ENCODE peak calls at places on chromosomes 5 and 9, in six cellular contexts. One of them, this sample, is unnamed.

GRCh38 chr5:91126448-91126847 is 256.7 kb downstream of the ARRDC3 start:
- DNase-seq in hepatic stellate cell: peak
- DNase-seq in neural crest cell: no peak
- DNase-seq in hepatocyte: peak
- DNase-seq in amygdala: no peak
- DNase-seq in hypothalamus: no peak
- DNase-seq in this sample: no peak

GRCh38 chr9:129989740-129990139 is 53.2 kb downstream of the FNBP1 start:
- DNase-seq in hepatic stellate cell: no peak
- DNase-seq in neural crest cell: no peak
- DNase-seq in hepatocyte: no peak
- DNase-seq in amygdala: no peak
- DNase-seq in hypothalamus: no peak
- DNase-seq in this sample: no peak

GRCh38 chr5:14143843-14144585 is 872 bp downstream of the TRIO start:
- DNase-seq in hepatic stellate cell: no peak
- DNase-seq in neural crest cell: peak
- DNase-seq in hepatocyte: peak
- DNase-seq in amygdala: no peak
- DNase-seq in hypothalamus: peak
- DNase-seq in this sample: peak

GRCh38 chr5:134247411-134247810 is 21.5 kb upstream of the PPP2CA start:
- DNase-seq in hepatic stellate cell: peak
- DNase-seq in neural crest cell: no peak
- DNase-seq in hepatocyte: peak
- DNase-seq in amygdala: no peak
- DNase-seq in hypothalamus: no peak
- DNase-seq in this sample: no peak

GRCh38 chr9:124686918-124687317 is 84.2 kb downstream of the NR6A1 start:
- DNase-seq in hepatic stellate cell: no peak
- DNase-seq in neural crest cell: no peak
- DNase-seq in hepatocyte: no peak
- DNase-seq in amygdala: no peak
- DNase-seq in hypothalamus: no peak
- DNase-seq in this sample: no peak

GRCh38 chr5:72036951-72037350 is 70.3 kb upstream of the MAP1B start:
- DNase-seq in hepatic stellate cell: no peak
- DNase-seq in neural crest cell: no peak
- DNase-seq in hepatocyte: no peak
- DNase-seq in amygdala: no peak
- DNase-seq in hypothalamus: no peak
- DNase-seq in this sample: no peak

GRCh38 chr9:26684029-26684428 is 208.6 kb downstream of the CAAP1 start:
- DNase-seq in hepatic stellate cell: no peak
- DNase-seq in neural crest cell: no peak
- DNase-seq in hepatocyte: no peak
- DNase-seq in amygdala: no peak
- DNase-seq in hypothalamus: no peak
- DNase-seq in this sample: no peak

GRCh38 chr9:17219261-17219660 is 84.4 kb downstream of the CNTLN start:
- DNase-seq in hepatic stellate cell: peak
- DNase-seq in neural crest cell: no peak
- DNase-seq in hepatocyte: no peak
- DNase-seq in amygdala: no peak
- DNase-seq in hypothalamus: no peak
- DNase-seq in this sample: no peak

GRCh38 chr9:101235105-101235866 is 149.5 kb downstream of the BAAT start:
- DNase-seq in hepatic stellate cell: no peak
- DNase-seq in neural crest cell: no peak
- DNase-seq in hepatocyte: peak
- DNase-seq in amygdala: no peak
- DNase-seq in hypothalamus: no peak
- DNase-seq in this sample: no peak

GRCh38 chr9:122226758-122227575 is 1.8 kb downstream of the LHX6 start:
- DNase-seq in hepatic stellate cell: no peak
- DNase-seq in neural crest cell: no peak
- DNase-seq in hepatocyte: no peak
- DNase-seq in amygdala: no peak
- DNase-seq in hypothalamus: no peak
- DNase-seq in this sample: no peak

GRCh38 chr5:142872795-142873194 is 102.6 kb downstream of the ARHGAP26 start:
- DNase-seq in hepatic stellate cell: no peak
- DNase-seq in neural crest cell: no peak
- DNase-seq in hepatocyte: no peak
- DNase-seq in amygdala: no peak
- DNase-seq in hypothalamus: no peak
- DNase-seq in this sample: no peak

GRCh38 chr5:64165160-64165499 is 513 bp upstream of the RNF180 start:
- DNase-seq in hepatic stellate cell: no peak
- DNase-seq in neural crest cell: no peak
- DNase-seq in hepatocyte: no peak
- DNase-seq in amygdala: no peak
- DNase-seq in hypothalamus: no peak
- DNase-seq in this sample: no peak

GRCh38 chr5:98309785-98310566 is 463.5 kb upstream of the RGMB start:
- DNase-seq in hepatic stellate cell: peak
- DNase-seq in neural crest cell: peak
- DNase-seq in hepatocyte: peak
- DNase-seq in amygdala: no peak
- DNase-seq in hypothalamus: no peak
- DNase-seq in this sample: no peak

GRCh38 chr5:36635721-36636390 is 29.4 kb downstream of the SLC1A3 start:
- DNase-seq in hepatic stellate cell: no peak
- DNase-seq in neural crest cell: no peak
- DNase-seq in hepatocyte: no peak
- DNase-seq in amygdala: no peak
- DNase-seq in hypothalamus: no peak
- DNase-seq in this sample: no peak

GRCh38 chr5:55343609-55344008 is 35.8 kb downstream of the MTREX start:
- DNase-seq in hepatic stellate cell: no peak
- DNase-seq in neural crest cell: no peak
- DNase-seq in hepatocyte: no peak
- DNase-seq in amygdala: no peak
- DNase-seq in hypothalamus: no peak
- DNase-seq in this sample: no peak

GRCh38 chr5:180519098-180519497 is 24.9 kb downstream of the CNOT6 start:
- DNase-seq in hepatic stellate cell: no peak
- DNase-seq in neural crest cell: no peak
- DNase-seq in hepatocyte: no peak
- DNase-seq in amygdala: no peak
- DNase-seq in hypothalamus: no peak
- DNase-seq in this sample: no peak

GRCh38 chr5:94245608-94246007 is 372.8 kb downstream of the KIAA0825 start:
- DNase-seq in hepatic stellate cell: no peak
- DNase-seq in neural crest cell: no peak
- DNase-seq in hepatocyte: no peak
- DNase-seq in amygdala: no peak
- DNase-seq in hypothalamus: no peak
- DNase-seq in this sample: no peak

GRCh38 chr9:106880081-106880480 is 17.1 kb downstream of the ZNF462 start:
- DNase-seq in hepatic stellate cell: no peak
- DNase-seq in neural crest cell: no peak
- DNase-seq in hepatocyte: no peak
- DNase-seq in amygdala: no peak
- DNase-seq in hypothalamus: no peak
- DNase-seq in this sample: no peak

GRCh38 chr9:4144869-4145268 is 155.0 kb downstream of the GLIS3 start:
- DNase-seq in hepatic stellate cell: peak
- DNase-seq in neural crest cell: no peak
- DNase-seq in hepatocyte: no peak
- DNase-seq in amygdala: no peak
- DNase-seq in hypothalamus: no peak
- DNase-seq in this sample: no peak

GRCh38 chr9:35097573-35097972 is 1.2 kb upstream of the PIGO start:
- DNase-seq in hepatic stellate cell: no peak
- DNase-seq in neural crest cell: no peak
- DNase-seq in hepatocyte: no peak
- DNase-seq in amygdala: no peak
- DNase-seq in hypothalamus: no peak
- DNase-seq in this sample: no peak

GRCh38 chr9:126474201-126474765 is 139.4 kb upstream of the LMX1B start:
- DNase-seq in hepatic stellate cell: peak
- DNase-seq in neural crest cell: no peak
- DNase-seq in hepatocyte: no peak
- DNase-seq in amygdala: no peak
- DNase-seq in hypothalamus: no peak
- DNase-seq in this sample: no peak